ENCODE peak calls at places on chromosomes 12 and 14, in five cellular contexts. E is heart left ventricle, D is Caco-2, J is A549, U is uterus. K is an unnamed sample.

GRCh38 chr12:94622475-94622874 is 27.9 kb downstream of the TMCC3 start:
- DNase-seq in E (no peak), D (no peak), J (no peak), U (no peak), K (no peak)

GRCh38 chr12:56631790-56632700 is 1.9 kb upstream of the BAZ2A start:
- DNase-seq in E (peak; percentile 84), D (peak; percentile 74), J (peak; percentile 60), U (peak; percentile 74), K (peak; percentile 67)

GRCh38 chr14:74978416-74978947 is 23.1 kb upstream of the PGF start:
- DNase-seq in E (no peak), D (no peak), J (no peak), U (no peak), K (no peak)

GRCh38 chr14:74933925-74934435 is 10.9 kb upstream of the RPS6KL1 start:
- DNase-seq in E (no peak), D (no peak), J (no peak), U (no peak), K (no peak)

GRCh38 chr12:120247621-120248030 is 17.9 kb downstream of the PXN start:
- DNase-seq in E (no peak), D (no peak), J (no peak), U (no peak), K (no peak)

GRCh38 chr14:50607181-50607580 is 47.2 kb downstream of the ATL1 start:
- DNase-seq in E (no peak), D (no peak), J (no peak), U (no peak), K (no peak)

GRCh38 chr14:99522457-99522891 is 41.3 kb downstream of the CCNK start:
- DNase-seq in E (peak; percentile 74), D (no peak), J (peak; percentile 53), U (peak; percentile 68), K (no peak)

GRCh38 chr12:79006306-79006705 is 141.7 kb downstream of the SYT1 start:
- DNase-seq in E (no peak), D (no peak), J (no peak), U (no peak), K (no peak)

GRCh38 chr12:6363330-6364036 is 11.9 kb downstream of the SCNN1A start:
- DNase-seq in E (peak; percentile 87), D (peak; percentile 96), J (peak; percentile 97), U (peak; percentile 79), K (no peak)

GRCh38 chr12:3947781-3948180 is 74.6 kb upstream of the PARP11 start:
- DNase-seq in E (no peak), D (no peak), J (no peak), U (no peak), K (no peak)

GRCh38 chr12:57001448-57001906 is 4.9 kb downstream of the ZBTB39 start:
- DNase-seq in E (peak; percentile 78), D (peak; percentile 83), J (peak; percentile 84), U (peak; percentile 57), K (peak; percentile 74)

GRCh38 chr14:57382283-57382682 is 8.1 kb upstream of the NAA30 start:
- DNase-seq in E (no peak), D (no peak), J (no peak), U (no peak), K (no peak)

GRCh38 chr12:105721051-105721825 is 390.7 kb downstream of the C12orf75 start:
- DNase-seq in E (no peak), D (no peak), J (no peak), U (no peak), K (no peak)

GRCh38 chr14:59332727-59333126 is 132.5 kb downstream of the GPR135 start:
- DNase-seq in E (no peak), D (no peak), J (peak; percentile 15), U (no peak), K (no peak)

GRCh38 chr12:2154521-2154920 is 101.7 kb downstream of the CACNA1C start:
- DNase-seq in E (no peak), D (no peak), J (no peak), U (no peak), K (no peak)

GRCh38 chr12:116474331-116474730 is 84.8 kb upstream of the MAP1LC3B2 start:
- DNase-seq in E (no peak), D (no peak), J (no peak), U (no peak), K (no peak)

GRCh38 chr12:124685689-124685993 is 118.2 kb upstream of the NCOR2 start:
- DNase-seq in E (no peak), D (no peak), J (no peak), U (no peak), K (no peak)

GRCh38 chr12:124687695-124688301 is 120.4 kb upstream of the NCOR2 start:
- DNase-seq in E (no peak), D (no peak), J (no peak), U (peak; percentile 43), K (no peak)

GRCh38 chr12:124684971-124685688 is 117.7 kb upstream of the NCOR2 start:
- DNase-seq in E (no peak), D (no peak), J (peak; percentile 43), U (peak; percentile 78), K (no peak)

GRCh38 chr12:124686885-124687694 is 119.7 kb upstream of the NCOR2 start:
- DNase-seq in E (no peak), D (no peak), J (no peak), U (no peak), K (no peak)

GRCh38 chr12:124686001-124686884 is 118.8 kb upstream of the NCOR2 start:
- DNase-seq in E (no peak), D (no peak), J (peak; percentile 57), U (peak; percentile 60), K (no peak)
- H3K4me1 ChIP-seq in E (peaks cover 16% of the 10 kb centered on the region), D (peaks cover 49% of the 10 kb centered on the region), J (peaks cover 54% of the 10 kb centered on the region), U (peaks cover 24% of the 10 kb centered on the region), K (peaks cover 17% of the 10 kb centered on the region)

GRCh38 chr12:24977060-24977459 is 28.2 kb upstream of the BCAT1 start:
- DNase-seq in E (no peak), D (no peak), J (no peak), U (no peak), K (no peak)

GRCh38 chr12:24977711-24978110 is 28.8 kb upstream of the BCAT1 start:
- DNase-seq in E (no peak), D (no peak), J (no peak), U (no peak), K (no peak)

GRCh38 chr12:24979971-24980730 is 31.2 kb upstream of the BCAT1 start:
- DNase-seq in E (no peak), D (no peak), J (no peak), U (no peak), K (no peak)

GRCh38 chr12:24982250-24982649 is 33.3 kb upstream of the BCAT1 start:
- DNase-seq in E (no peak), D (no peak), J (no peak), U (no peak), K (no peak)

GRCh38 chr12:24979286-24979685 is 30.4 kb upstream of the BCAT1 start:
- DNase-seq in E (no peak), D (no peak), J (no peak), U (no peak), K (no peak)
- H3K4me3 ChIP-seq in E (no peak overlapping the region), D (no peak overlapping the region), J (no peak overlapping the region), U (no peak overlapping the region), K (no peak overlapping the region)

GRCh38 chr14:101078105-101078891 is 174.8 kb upstream of the RTL1 start:
- DNase-seq in E (no peak), D (no peak), J (no peak), U (no peak), K (peak; percentile 1)

GRCh38 chr14:101075801-101076413 is 172.4 kb upstream of the RTL1 start:
- DNase-seq in E (no peak), D (no peak), J (no peak), U (no peak), K (peak; percentile 11)

GRCh38 chr14:101075025-101075800 is 171.7 kb upstream of the RTL1 start:
- DNase-seq in E (no peak), D (no peak), J (no peak), U (no peak), K (peak; percentile 22)

GRCh38 chr14:101077511-101078074 is 174.1 kb upstream of the RTL1 start:
- DNase-seq in E (no peak), D (no peak), J (no peak), U (no peak), K (peak; percentile 23)

GRCh38 chr14:101076451-101077220 is 173.1 kb upstream of the RTL1 start:
- DNase-seq in E (no peak), D (no peak), J (no peak), U (no peak), K (no peak)
- H3K4me1 ChIP-seq in E (no peaks in the 10 kb centered on the region), D (no peaks in the 10 kb centered on the region), J (peaks cover 37% of the 10 kb centered on the region), U (peaks cover 3% of the 10 kb centered on the region), K (no peaks in the 10 kb centered on the region)

GRCh38 chr12:12929696-12930095 is 22.3 kb downstream of the GPRC5D start:
- DNase-seq in E (no peak), D (peak; percentile 20), J (no peak), U (no peak), K (no peak)

GRCh38 chr12:12930633-12931032 is 21.3 kb downstream of the GPRC5D start:
- DNase-seq in E (no peak), D (no peak), J (no peak), U (no peak), K (no peak)

GRCh38 chr12:12926571-12927071 is 25.3 kb downstream of the GPRC5D start:
- DNase-seq in E (no peak), D (peak; percentile 53), J (no peak), U (no peak), K (no peak)

GRCh38 chr12:12925383-12925782 is 26.6 kb downstream of the GPRC5D start:
- DNase-seq in E (no peak), D (no peak), J (no peak), U (no peak), K (no peak)

DNA sequence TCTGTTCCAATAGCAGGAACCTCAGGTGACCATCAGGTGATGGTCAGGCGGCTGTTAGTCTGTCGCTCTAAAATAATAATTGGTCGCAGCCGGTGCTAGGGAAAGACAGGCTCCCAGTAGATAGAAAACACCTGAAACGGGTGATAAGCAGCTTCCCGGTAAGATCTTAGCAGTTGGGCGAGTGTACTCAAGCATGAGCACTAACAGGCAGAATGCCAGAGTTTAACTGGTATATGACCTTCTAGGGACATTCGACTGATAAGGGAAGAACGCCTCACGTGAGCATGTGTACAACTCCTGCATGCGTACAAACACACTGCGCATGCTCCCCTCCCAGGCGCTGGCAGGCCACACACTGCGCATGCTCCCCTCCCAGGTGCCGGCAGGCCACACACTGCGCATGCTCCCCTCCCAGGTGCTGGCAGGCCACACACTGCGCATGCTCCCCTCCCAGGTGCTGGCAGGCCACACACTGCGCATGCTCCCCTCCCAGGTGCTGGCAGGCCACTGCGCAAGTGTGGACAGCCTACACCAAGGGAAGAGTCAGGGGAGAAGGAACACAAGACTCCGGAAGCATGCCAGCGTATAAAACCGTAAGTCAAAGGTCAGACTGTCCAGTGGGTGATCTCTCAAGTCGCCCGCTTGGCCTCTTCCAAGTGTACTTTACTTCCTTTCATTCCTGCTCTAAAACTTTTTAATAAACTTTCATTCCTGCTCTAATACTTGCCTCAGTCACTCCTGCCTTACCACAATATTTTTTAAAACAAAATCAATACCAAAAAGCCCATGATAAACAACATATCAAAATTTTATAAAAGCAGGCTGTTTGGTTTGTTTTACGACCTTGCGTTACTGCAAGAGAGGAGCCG is 24.5 kb downstream of the GPRC5D start:
- DNase-seq in E (peak; percentile 84), D (peak; percentile 93), J (peak; percentile 93), U (peak; percentile 29), K (peak; percentile 90)
- H3K4me3 ChIP-seq in E (peak overlapping the region; percentile 49), D (peak overlapping the region; percentile 27), J (peak overlapping the region; percentile 74), U (peak overlapping the region; percentile 8), K (no peak overlapping the region)